ENCODE peak calls at places on chromosomes 16 and 17, in ten cellular contexts. One of them, this sample, is unnamed.

GRCh38 chr17:50511058-50511457 is 2.8 kb downstream of the MYCBPAP start:
- DNase-seq in thoracic aorta: no peak
- DNase-seq in AG04449: no peak
- DNase-seq in right lobe of liver: no peak
- DNase-seq in foreskin fibroblast: no peak
- DNase-seq in CD8-positive, alpha-beta memory T cell: peak
- DNase-seq in HCT116: no peak
- DNase-seq in endothelial cell of umbilical vein: no peak
- DNase-seq in adipocyte: peak
- DNase-seq in HFF-Myc: no peak
- DNase-seq in this sample: no peak

GRCh38 chr17:31695456-31696090 is 163.5 kb downstream of the COPRS start:
- DNase-seq in right lobe of liver: no peak
- DNase-seq in HCT116: no peak
- DNase-seq in CD8-positive, alpha-beta memory T cell: no peak
- DNase-seq in adipocyte: peak
- DNase-seq in thoracic aorta: no peak
- DNase-seq in AG04449: no peak
- DNase-seq in endothelial cell of umbilical vein: no peak
- DNase-seq in HFF-Myc: no peak
- DNase-seq in foreskin fibroblast: peak
- DNase-seq in this sample: no peak

GRCh38 chr16:58024347-58024672 is 1.2 kb upstream of the MMP15 start:
- DNase-seq in endothelial cell of umbilical vein: no peak
- DNase-seq in thoracic aorta: no peak
- DNase-seq in foreskin fibroblast: no peak
- DNase-seq in AG04449: no peak
- DNase-seq in HCT116: no peak
- DNase-seq in right lobe of liver: no peak
- DNase-seq in adipocyte: no peak
- DNase-seq in CD8-positive, alpha-beta memory T cell: no peak
- DNase-seq in HFF-Myc: no peak
- DNase-seq in this sample: no peak

GRCh38 chr17:18185391-18185790 is 1.8 kb downstream of the ALKBH5 start:
- DNase-seq in endothelial cell of umbilical vein: peak
- DNase-seq in right lobe of liver: no peak
- DNase-seq in HFF-Myc: no peak
- DNase-seq in thoracic aorta: no peak
- DNase-seq in CD8-positive, alpha-beta memory T cell: no peak
- DNase-seq in AG04449: no peak
- DNase-seq in adipocyte: peak
- DNase-seq in HCT116: no peak
- DNase-seq in foreskin fibroblast: no peak
- DNase-seq in this sample: no peak

GRCh38 chr17:43696891-43697290 is 35.2 kb upstream of the MEOX1 start:
- DNase-seq in endothelial cell of umbilical vein: no peak
- DNase-seq in AG04449: no peak
- DNase-seq in foreskin fibroblast: no peak
- DNase-seq in CD8-positive, alpha-beta memory T cell: no peak
- DNase-seq in adipocyte: no peak
- DNase-seq in right lobe of liver: no peak
- DNase-seq in HFF-Myc: no peak
- DNase-seq in thoracic aorta: no peak
- DNase-seq in HCT116: no peak
- DNase-seq in this sample: no peak

GRCh38 chr17:67013891-67014290 is 30.5 kb upstream of the CACNG1 start:
- DNase-seq in foreskin fibroblast: no peak
- DNase-seq in CD8-positive, alpha-beta memory T cell: no peak
- DNase-seq in HCT116: no peak
- DNase-seq in AG04449: no peak
- DNase-seq in thoracic aorta: no peak
- DNase-seq in right lobe of liver: no peak
- DNase-seq in endothelial cell of umbilical vein: no peak
- DNase-seq in HFF-Myc: no peak
- DNase-seq in adipocyte: no peak
- DNase-seq in this sample: no peak

GRCh38 chr16:49354101-49354500 is 19.5 kb upstream of the C16orf78 start:
- DNase-seq in HFF-Myc: no peak
- DNase-seq in AG04449: no peak
- DNase-seq in foreskin fibroblast: no peak
- DNase-seq in CD8-positive, alpha-beta memory T cell: no peak
- DNase-seq in adipocyte: no peak
- DNase-seq in thoracic aorta: no peak
- DNase-seq in endothelial cell of umbilical vein: no peak
- DNase-seq in HCT116: no peak
- DNase-seq in right lobe of liver: no peak
- DNase-seq in this sample: no peak

GRCh38 chr17:1431631-1432104 is 24.4 kb downstream of the CRK start:
- DNase-seq in HFF-Myc: no peak
- DNase-seq in thoracic aorta: no peak
- DNase-seq in AG04449: no peak
- DNase-seq in endothelial cell of umbilical vein: no peak
- DNase-seq in adipocyte: no peak
- DNase-seq in foreskin fibroblast: no peak
- DNase-seq in CD8-positive, alpha-beta memory T cell: no peak
- DNase-seq in HCT116: no peak
- DNase-seq in right lobe of liver: no peak
- DNase-seq in this sample: no peak

GRCh38 chr17:74916851-74917199 is 6.2 kb downstream of the USH1G start:
- DNase-seq in foreskin fibroblast: no peak
- DNase-seq in thoracic aorta: no peak
- DNase-seq in HCT116: no peak
- DNase-seq in endothelial cell of umbilical vein: no peak
- DNase-seq in AG04449: no peak
- DNase-seq in right lobe of liver: no peak
- DNase-seq in adipocyte: no peak
- DNase-seq in CD8-positive, alpha-beta memory T cell: no peak
- DNase-seq in HFF-Myc: no peak
- DNase-seq in this sample: no peak
- H3K4me3 ChIP-seq in foreskin fibroblast: no peak
- H3K4me3 ChIP-seq in thoracic aorta: no peak
- H3K4me3 ChIP-seq in HCT116: no peak
- H3K4me3 ChIP-seq in endothelial cell of umbilical vein: no peak
- H3K4me3 ChIP-seq in AG04449: no peak
- H3K4me3 ChIP-seq in right lobe of liver: no peak
- H3K4me3 ChIP-seq in adipocyte: no peak
- H3K4me3 ChIP-seq in CD8-positive, alpha-beta memory T cell: no peak
- H3K4me3 ChIP-seq in HFF-Myc: no peak
- H3K4me3 ChIP-seq in this sample: no peak

GRCh38 chr17:47820023-47820789 is 1.4 kb downstream of the OSBPL7 start:
- DNase-seq in CD8-positive, alpha-beta memory T cell: no peak
- DNase-seq in adipocyte: no peak
- DNase-seq in right lobe of liver: no peak
- DNase-seq in HCT116: no peak
- DNase-seq in endothelial cell of umbilical vein: no peak
- DNase-seq in thoracic aorta: no peak
- DNase-seq in HFF-Myc: no peak
- DNase-seq in foreskin fibroblast: no peak
- DNase-seq in AG04449: no peak
- DNase-seq in this sample: no peak
- H3K4me3 ChIP-seq in CD8-positive, alpha-beta memory T cell: no peak
- H3K4me3 ChIP-seq in adipocyte: no peak
- H3K4me3 ChIP-seq in right lobe of liver: no peak
- H3K4me3 ChIP-seq in HCT116: peak
- H3K4me3 ChIP-seq in endothelial cell of umbilical vein: no peak
- H3K4me3 ChIP-seq in thoracic aorta: no peak
- H3K4me3 ChIP-seq in HFF-Myc: no peak
- H3K4me3 ChIP-seq in foreskin fibroblast: no peak
- H3K4me3 ChIP-seq in AG04449: peak
- H3K4me3 ChIP-seq in this sample: no peak

GRCh38 chr16:88922826-88923410 is 54.1 kb downstream of the CBFA2T3 start:
- DNase-seq in HCT116: no peak
- DNase-seq in AG04449: no peak
- DNase-seq in foreskin fibroblast: no peak
- DNase-seq in HFF-Myc: no peak
- DNase-seq in right lobe of liver: no peak
- DNase-seq in thoracic aorta: no peak
- DNase-seq in endothelial cell of umbilical vein: no peak
- DNase-seq in CD8-positive, alpha-beta memory T cell: no peak
- DNase-seq in adipocyte: no peak
- DNase-seq in this sample: no peak

GRCh38 chr16:88922114-88922825 is 54.7 kb downstream of the CBFA2T3 start:
- DNase-seq in thoracic aorta: peak
- DNase-seq in endothelial cell of umbilical vein: peak
- DNase-seq in HFF-Myc: peak
- DNase-seq in foreskin fibroblast: peak
- DNase-seq in right lobe of liver: peak
- DNase-seq in AG04449: no peak
- DNase-seq in adipocyte: no peak
- DNase-seq in CD8-positive, alpha-beta memory T cell: no peak
- DNase-seq in HCT116: no peak
- DNase-seq in this sample: no peak

GRCh38 chr16:88923450-88923849 is 53.6 kb downstream of the CBFA2T3 start:
- DNase-seq in right lobe of liver: no peak
- DNase-seq in HFF-Myc: no peak
- DNase-seq in AG04449: no peak
- DNase-seq in adipocyte: no peak
- DNase-seq in endothelial cell of umbilical vein: no peak
- DNase-seq in thoracic aorta: no peak
- DNase-seq in foreskin fibroblast: no peak
- DNase-seq in HCT116: no peak
- DNase-seq in CD8-positive, alpha-beta memory T cell: no peak
- DNase-seq in this sample: no peak

GRCh38 chr16:88921603-88921995 is 55.1 kb upstream of the PABPN1L start:
- DNase-seq in AG04449: no peak
- DNase-seq in HFF-Myc: no peak
- DNase-seq in thoracic aorta: no peak
- DNase-seq in CD8-positive, alpha-beta memory T cell: no peak
- DNase-seq in endothelial cell of umbilical vein: peak
- DNase-seq in foreskin fibroblast: no peak
- DNase-seq in HCT116: no peak
- DNase-seq in adipocyte: no peak
- DNase-seq in right lobe of liver: no peak
- DNase-seq in this sample: no peak

DNA sequence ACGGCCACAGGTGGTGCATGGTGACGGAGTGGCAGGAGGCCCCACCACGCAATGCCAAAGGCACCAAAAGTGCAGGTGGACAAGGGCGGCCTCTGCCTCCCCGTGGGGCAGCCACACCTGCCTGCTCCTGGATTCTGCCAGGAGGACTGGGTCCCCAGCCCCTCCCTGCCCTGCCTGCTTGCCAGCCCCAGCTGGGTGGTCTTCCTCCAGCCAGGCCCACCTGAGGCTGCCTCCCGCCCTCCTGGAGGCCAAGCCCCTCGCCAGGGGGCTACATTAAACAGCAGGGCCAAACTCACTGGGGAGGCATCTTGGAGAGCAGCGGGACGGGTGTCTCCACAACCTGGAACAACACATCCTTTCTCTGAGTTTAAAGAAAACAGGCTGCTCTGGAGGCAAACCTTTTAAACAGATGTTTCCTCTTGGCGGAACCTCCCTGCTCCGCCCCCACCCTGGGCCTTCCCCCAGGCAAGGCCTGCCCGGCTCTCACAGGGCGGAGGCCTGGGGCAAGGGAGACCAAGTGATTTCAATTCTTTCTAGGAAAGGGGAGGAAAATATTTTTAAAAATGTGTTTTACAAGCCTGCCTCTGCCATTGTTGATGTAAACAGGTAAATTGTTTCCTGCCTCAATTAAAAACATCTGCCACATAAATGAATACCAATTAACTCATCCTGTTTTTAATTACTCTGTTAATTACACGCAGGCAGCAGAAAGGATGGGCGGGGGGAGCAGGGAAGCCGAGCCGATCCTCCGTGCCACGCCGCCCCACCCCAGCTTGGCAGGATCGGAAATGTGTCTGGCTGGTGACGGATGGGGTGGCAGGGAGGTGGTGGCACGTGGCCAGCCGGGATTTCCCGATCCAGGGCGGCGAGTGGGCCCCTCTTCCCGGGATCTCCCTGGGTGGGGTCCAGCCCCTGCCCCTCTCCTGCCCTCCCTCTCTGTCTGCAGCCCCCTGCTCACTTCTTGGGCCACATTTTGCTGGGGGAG is 54.5 kb upstream of the PABPN1L start:
- DNase-seq in HFF-Myc: peak
- DNase-seq in foreskin fibroblast: peak
- DNase-seq in adipocyte: peak
- DNase-seq in CD8-positive, alpha-beta memory T cell: no peak
- DNase-seq in AG04449: no peak
- DNase-seq in endothelial cell of umbilical vein: peak
- DNase-seq in thoracic aorta: no peak
- DNase-seq in right lobe of liver: no peak
- DNase-seq in HCT116: no peak
- DNase-seq in this sample: no peak
- H3K4me3 ChIP-seq in HFF-Myc: no peak
- H3K4me3 ChIP-seq in foreskin fibroblast: no peak
- H3K4me3 ChIP-seq in adipocyte: no peak
- H3K4me3 ChIP-seq in CD8-positive, alpha-beta memory T cell: no peak
- H3K4me3 ChIP-seq in AG04449: no peak
- H3K4me3 ChIP-seq in endothelial cell of umbilical vein: no peak
- H3K4me3 ChIP-seq in thoracic aorta: peak
- H3K4me3 ChIP-seq in right lobe of liver: no peak
- H3K4me3 ChIP-seq in HCT116: no peak
- H3K4me3 ChIP-seq in this sample: no peak

GRCh38 chr16:27324851-27325301 is 11.1 kb downstream of the IL4R start:
- DNase-seq in HCT116: no peak
- DNase-seq in CD8-positive, alpha-beta memory T cell: peak
- DNase-seq in right lobe of liver: peak
- DNase-seq in endothelial cell of umbilical vein: no peak
- DNase-seq in adipocyte: no peak
- DNase-seq in foreskin fibroblast: no peak
- DNase-seq in AG04449: no peak
- DNase-seq in thoracic aorta: no peak
- DNase-seq in HFF-Myc: no peak
- DNase-seq in this sample: no peak

GRCh38 chr16:27325736-27326135 is 12.0 kb downstream of the IL4R start:
- DNase-seq in thoracic aorta: no peak
- DNase-seq in CD8-positive, alpha-beta memory T cell: peak
- DNase-seq in HFF-Myc: no peak
- DNase-seq in HCT116: no peak
- DNase-seq in AG04449: no peak
- DNase-seq in right lobe of liver: no peak
- DNase-seq in adipocyte: no peak
- DNase-seq in foreskin fibroblast: no peak
- DNase-seq in endothelial cell of umbilical vein: no peak
- DNase-seq in this sample: no peak

GRCh38 chr16:27321013-27321960 is 7.5 kb downstream of the IL4R start:
- DNase-seq in right lobe of liver: no peak
- DNase-seq in endothelial cell of umbilical vein: no peak
- DNase-seq in adipocyte: no peak
- DNase-seq in HFF-Myc: no peak
- DNase-seq in foreskin fibroblast: no peak
- DNase-seq in CD8-positive, alpha-beta memory T cell: no peak
- DNase-seq in HCT116: no peak
- DNase-seq in thoracic aorta: no peak
- DNase-seq in AG04449: no peak
- DNase-seq in this sample: no peak

GRCh38 chr16:27323781-27324561 is 10.2 kb downstream of the IL4R start:
- DNase-seq in right lobe of liver: peak
- DNase-seq in HFF-Myc: no peak
- DNase-seq in AG04449: no peak
- DNase-seq in HCT116: no peak
- DNase-seq in thoracic aorta: no peak
- DNase-seq in CD8-positive, alpha-beta memory T cell: peak
- DNase-seq in endothelial cell of umbilical vein: no peak
- DNase-seq in adipocyte: no peak
- DNase-seq in foreskin fibroblast: no peak
- DNase-seq in this sample: no peak

DNA sequence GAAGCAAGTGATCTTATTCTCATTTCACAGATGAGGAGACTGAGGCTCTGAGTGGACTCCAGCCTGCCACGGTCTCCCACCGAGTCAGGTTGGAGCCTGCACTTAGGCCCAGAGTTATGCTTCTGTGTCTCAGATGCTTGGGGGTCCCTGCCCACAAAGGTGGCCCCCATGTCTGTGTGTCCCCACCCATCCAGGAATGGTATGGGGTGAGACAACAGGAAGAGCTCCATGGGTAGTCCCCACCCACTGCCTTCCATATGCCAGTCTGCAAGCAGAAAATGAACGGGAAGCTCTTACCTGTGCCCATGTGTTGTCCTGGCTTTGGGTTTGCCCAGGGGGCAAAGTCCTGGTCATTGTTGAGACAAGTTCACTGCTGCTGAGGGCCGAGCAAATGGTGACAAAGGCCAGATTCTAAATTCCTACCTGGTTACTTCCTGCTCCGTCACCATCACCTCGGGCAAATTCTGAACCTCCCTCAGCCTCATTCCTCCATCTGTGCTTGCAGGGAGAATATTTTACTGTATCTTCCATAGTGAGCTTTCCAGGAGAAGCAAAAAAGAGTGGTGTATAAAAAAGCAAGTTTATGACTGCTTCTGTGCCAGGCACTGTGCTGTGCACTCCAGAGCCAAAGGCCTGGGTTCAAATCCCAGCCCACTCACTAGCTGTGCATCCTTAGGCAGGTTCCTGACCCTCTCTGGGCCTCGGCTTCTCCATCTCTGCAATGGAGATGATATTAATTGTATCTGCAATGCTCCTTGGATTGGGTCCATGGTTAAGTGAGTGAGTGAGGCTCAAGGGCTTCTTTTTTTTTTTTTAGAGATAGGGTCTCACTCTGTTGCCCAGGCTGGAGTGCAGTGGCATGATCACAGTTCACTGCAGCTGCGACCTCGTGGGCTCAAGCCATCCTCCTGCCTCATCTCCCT is 9.3 kb downstream of the IL4R start:
- DNase-seq in adipocyte: no peak
- DNase-seq in foreskin fibroblast: no peak
- DNase-seq in AG04449: no peak
- DNase-seq in CD8-positive, alpha-beta memory T cell: peak
- DNase-seq in thoracic aorta: no peak
- DNase-seq in HFF-Myc: no peak
- DNase-seq in endothelial cell of umbilical vein: no peak
- DNase-seq in HCT116: no peak
- DNase-seq in right lobe of liver: peak
- DNase-seq in this sample: no peak
- H3K4me3 ChIP-seq in adipocyte: no peak
- H3K4me3 ChIP-seq in foreskin fibroblast: no peak
- H3K4me3 ChIP-seq in AG04449: no peak
- H3K4me3 ChIP-seq in CD8-positive, alpha-beta memory T cell: no peak
- H3K4me3 ChIP-seq in thoracic aorta: no peak
- H3K4me3 ChIP-seq in HFF-Myc: no peak
- H3K4me3 ChIP-seq in endothelial cell of umbilical vein: no peak
- H3K4me3 ChIP-seq in HCT116: no peak
- H3K4me3 ChIP-seq in right lobe of liver: no peak
- H3K4me3 ChIP-seq in this sample: no peak

This sample was measured in SK-N-MC.